ENCODE peak calls at places on chromosome 10, in eight cellular contexts. One of them, this sample, is unnamed.

GRCh38 chr10:73779539-73780197 is 2.2 kb upstream of the CHCHD1 start:
- DNase-seq in NCI-H510A treated with DMSO at 0.1 percent for 48 hours: no peak
- DNase-seq in nephron progenitor cell: no peak
- DNase-seq in H4: no peak
- DNase-seq in spleen: no peak
- DNase-seq in CD4-positive, alpha-beta T cell: no peak
- DNase-seq in stimulated activated naive CD8-positive, alpha-beta T cell treated with anti-CD3 and anti-CD28 coated beads, Interleukin-15, amount 100 ng/mL, for 72 hours: no peak
- DNase-seq in effector CD4-positive, alpha-beta T cell: no peak
- DNase-seq in this sample: no peak

GRCh38 chr10:98047009-98047741 is 16.8 kb upstream of the CRTAC1 start:
- DNase-seq in NCI-H510A treated with DMSO at 0.1 percent for 48 hours: no peak
- DNase-seq in nephron progenitor cell: no peak
- DNase-seq in H4: peak
- DNase-seq in spleen: no peak
- DNase-seq in CD4-positive, alpha-beta T cell: no peak
- DNase-seq in stimulated activated naive CD8-positive, alpha-beta T cell treated with anti-CD3 and anti-CD28 coated beads, Interleukin-15, amount 100 ng/mL, for 72 hours: no peak
- DNase-seq in effector CD4-positive, alpha-beta T cell: no peak
- DNase-seq in this sample: no peak

GRCh38 chr10:20888620-20889337 is 8.3 kb downstream of the NEBL start:
- DNase-seq in NCI-H510A treated with DMSO at 0.1 percent for 48 hours: no peak
- DNase-seq in nephron progenitor cell: no peak
- DNase-seq in H4: no peak
- DNase-seq in spleen: no peak
- DNase-seq in CD4-positive, alpha-beta T cell: no peak
- DNase-seq in stimulated activated naive CD8-positive, alpha-beta T cell treated with anti-CD3 and anti-CD28 coated beads, Interleukin-15, amount 100 ng/mL, for 72 hours: no peak
- DNase-seq in effector CD4-positive, alpha-beta T cell: no peak
- DNase-seq in this sample: no peak

GRCh38 chr10:51342381-51342780 is 268.1 kb downstream of the PRKG1 start:
- DNase-seq in NCI-H510A treated with DMSO at 0.1 percent for 48 hours: no peak
- DNase-seq in nephron progenitor cell: no peak
- DNase-seq in H4: no peak
- DNase-seq in spleen: no peak
- DNase-seq in CD4-positive, alpha-beta T cell: no peak
- DNase-seq in stimulated activated naive CD8-positive, alpha-beta T cell treated with anti-CD3 and anti-CD28 coated beads, Interleukin-15, amount 100 ng/mL, for 72 hours: no peak
- DNase-seq in effector CD4-positive, alpha-beta T cell: no peak
- DNase-seq in this sample: no peak

GRCh38 chr10:125005312-125006187 is 63.6 kb downstream of the ZRANB1 start:
- DNase-seq in NCI-H510A treated with DMSO at 0.1 percent for 48 hours: no peak
- DNase-seq in nephron progenitor cell: no peak
- DNase-seq in H4: no peak
- DNase-seq in spleen: peak
- DNase-seq in CD4-positive, alpha-beta T cell: no peak
- DNase-seq in stimulated activated naive CD8-positive, alpha-beta T cell treated with anti-CD3 and anti-CD28 coated beads, Interleukin-15, amount 100 ng/mL, for 72 hours: no peak
- DNase-seq in effector CD4-positive, alpha-beta T cell: no peak
- DNase-seq in this sample: no peak

GRCh38 chr10:115417585-115418265 is 324.6 kb downstream of the ATRNL1 start:
- DNase-seq in NCI-H510A treated with DMSO at 0.1 percent for 48 hours: peak
- DNase-seq in nephron progenitor cell: peak
- DNase-seq in H4: peak
- DNase-seq in spleen: no peak
- DNase-seq in CD4-positive, alpha-beta T cell: no peak
- DNase-seq in stimulated activated naive CD8-positive, alpha-beta T cell treated with anti-CD3 and anti-CD28 coated beads, Interleukin-15, amount 100 ng/mL, for 72 hours: no peak
- DNase-seq in effector CD4-positive, alpha-beta T cell: no peak
- DNase-seq in this sample: peak

GRCh38 chr10:77566228-77566627 is 71.4 kb downstream of the KCNMA1 start:
- DNase-seq in NCI-H510A treated with DMSO at 0.1 percent for 48 hours: no peak
- DNase-seq in nephron progenitor cell: no peak
- DNase-seq in H4: no peak
- DNase-seq in spleen: no peak
- DNase-seq in CD4-positive, alpha-beta T cell: no peak
- DNase-seq in stimulated activated naive CD8-positive, alpha-beta T cell treated with anti-CD3 and anti-CD28 coated beads, Interleukin-15, amount 100 ng/mL, for 72 hours: no peak
- DNase-seq in effector CD4-positive, alpha-beta T cell: no peak
- DNase-seq in this sample: peak

GRCh38 chr10:75042292-75042974 is 69.0 kb upstream of the SAMD8 start:
- DNase-seq in NCI-H510A treated with DMSO at 0.1 percent for 48 hours: peak
- DNase-seq in nephron progenitor cell: no peak
- DNase-seq in H4: no peak
- DNase-seq in spleen: no peak
- DNase-seq in CD4-positive, alpha-beta T cell: no peak
- DNase-seq in stimulated activated naive CD8-positive, alpha-beta T cell treated with anti-CD3 and anti-CD28 coated beads, Interleukin-15, amount 100 ng/mL, for 72 hours: no peak
- DNase-seq in effector CD4-positive, alpha-beta T cell: no peak
- DNase-seq in this sample: peak

GRCh38 chr10:125002423-125003145 is 60.7 kb downstream of the ZRANB1 start:
- DNase-seq in NCI-H510A treated with DMSO at 0.1 percent for 48 hours: no peak
- DNase-seq in nephron progenitor cell: no peak
- DNase-seq in H4: no peak
- DNase-seq in spleen: peak
- DNase-seq in CD4-positive, alpha-beta T cell: no peak
- DNase-seq in stimulated activated naive CD8-positive, alpha-beta T cell treated with anti-CD3 and anti-CD28 coated beads, Interleukin-15, amount 100 ng/mL, for 72 hours: no peak
- DNase-seq in effector CD4-positive, alpha-beta T cell: no peak
- DNase-seq in this sample: no peak

GRCh38 chr10:43793714-43794113 is 145.0 kb upstream of the ZNF32 start:
- DNase-seq in NCI-H510A treated with DMSO at 0.1 percent for 48 hours: no peak
- DNase-seq in nephron progenitor cell: no peak
- DNase-seq in H4: peak
- DNase-seq in spleen: no peak
- DNase-seq in CD4-positive, alpha-beta T cell: no peak
- DNase-seq in stimulated activated naive CD8-positive, alpha-beta T cell treated with anti-CD3 and anti-CD28 coated beads, Interleukin-15, amount 100 ng/mL, for 72 hours: no peak
- DNase-seq in effector CD4-positive, alpha-beta T cell: no peak
- DNase-seq in this sample: no peak

GRCh38 chr10:110399163-110400094 is 94.7 kb upstream of the SMNDC1 start:
- DNase-seq in NCI-H510A treated with DMSO at 0.1 percent for 48 hours: no peak
- DNase-seq in nephron progenitor cell: no peak
- DNase-seq in H4: peak
- DNase-seq in spleen: no peak
- DNase-seq in CD4-positive, alpha-beta T cell: no peak
- DNase-seq in stimulated activated naive CD8-positive, alpha-beta T cell treated with anti-CD3 and anti-CD28 coated beads, Interleukin-15, amount 100 ng/mL, for 72 hours: no peak
- DNase-seq in effector CD4-positive, alpha-beta T cell: no peak
- DNase-seq in this sample: peak

GRCh38 chr10:47364366-47364765 is 16.2 kb downstream of the RBP3 start:
- DNase-seq in NCI-H510A treated with DMSO at 0.1 percent for 48 hours: peak
- DNase-seq in nephron progenitor cell: no peak
- DNase-seq in H4: no peak
- DNase-seq in spleen: no peak
- DNase-seq in CD4-positive, alpha-beta T cell: no peak
- DNase-seq in stimulated activated naive CD8-positive, alpha-beta T cell treated with anti-CD3 and anti-CD28 coated beads, Interleukin-15, amount 100 ng/mL, for 72 hours: no peak
- DNase-seq in effector CD4-positive, alpha-beta T cell: no peak
- DNase-seq in this sample: no peak

GRCh38 chr10:102312683-102313082 is 67.4 kb downstream of the GBF1 start:
- DNase-seq in NCI-H510A treated with DMSO at 0.1 percent for 48 hours: no peak
- DNase-seq in nephron progenitor cell: no peak
- DNase-seq in H4: no peak
- DNase-seq in spleen: no peak
- DNase-seq in CD4-positive, alpha-beta T cell: no peak
- DNase-seq in stimulated activated naive CD8-positive, alpha-beta T cell treated with anti-CD3 and anti-CD28 coated beads, Interleukin-15, amount 100 ng/mL, for 72 hours: no peak
- DNase-seq in effector CD4-positive, alpha-beta T cell: no peak
- DNase-seq in this sample: no peak

GRCh38 chr10:125260260-125260659 is 99.9 kb upstream of the CTBP2 start:
- DNase-seq in NCI-H510A treated with DMSO at 0.1 percent for 48 hours: no peak
- DNase-seq in nephron progenitor cell: no peak
- DNase-seq in H4: no peak
- DNase-seq in spleen: no peak
- DNase-seq in CD4-positive, alpha-beta T cell: no peak
- DNase-seq in stimulated activated naive CD8-positive, alpha-beta T cell treated with anti-CD3 and anti-CD28 coated beads, Interleukin-15, amount 100 ng/mL, for 72 hours: no peak
- DNase-seq in effector CD4-positive, alpha-beta T cell: no peak
- DNase-seq in this sample: no peak

GRCh38 chr10:8817303-8817702 is 762.8 kb downstream of the GATA3 start:
- DNase-seq in NCI-H510A treated with DMSO at 0.1 percent for 48 hours: no peak
- DNase-seq in nephron progenitor cell: no peak
- DNase-seq in H4: no peak
- DNase-seq in spleen: no peak
- DNase-seq in CD4-positive, alpha-beta T cell: no peak
- DNase-seq in stimulated activated naive CD8-positive, alpha-beta T cell treated with anti-CD3 and anti-CD28 coated beads, Interleukin-15, amount 100 ng/mL, for 72 hours: no peak
- DNase-seq in effector CD4-positive, alpha-beta T cell: no peak
- DNase-seq in this sample: no peak

GRCh38 chr10:93718937-93719725 is 16.7 kb upstream of the FRA10AC1 start:
- DNase-seq in NCI-H510A treated with DMSO at 0.1 percent for 48 hours: no peak
- DNase-seq in nephron progenitor cell: no peak
- DNase-seq in H4: no peak
- DNase-seq in spleen: peak
- DNase-seq in CD4-positive, alpha-beta T cell: no peak
- DNase-seq in stimulated activated naive CD8-positive, alpha-beta T cell treated with anti-CD3 and anti-CD28 coated beads, Interleukin-15, amount 100 ng/mL, for 72 hours: no peak
- DNase-seq in effector CD4-positive, alpha-beta T cell: no peak
- DNase-seq in this sample: no peak

GRCh38 chr10:119139464-119140067 is 25.9 kb downstream of the SFXN4 start:
- DNase-seq in NCI-H510A treated with DMSO at 0.1 percent for 48 hours: peak
- DNase-seq in nephron progenitor cell: peak
- DNase-seq in H4: peak
- DNase-seq in spleen: peak
- DNase-seq in CD4-positive, alpha-beta T cell: peak
- DNase-seq in stimulated activated naive CD8-positive, alpha-beta T cell treated with anti-CD3 and anti-CD28 coated beads, Interleukin-15, amount 100 ng/mL, for 72 hours: peak
- DNase-seq in effector CD4-positive, alpha-beta T cell: peak
- DNase-seq in this sample: peak

GRCh38 chr10:30736685-30737232 is 107.2 kb upstream of the LYZL2 start:
- DNase-seq in NCI-H510A treated with DMSO at 0.1 percent for 48 hours: no peak
- DNase-seq in nephron progenitor cell: no peak
- DNase-seq in H4: peak
- DNase-seq in spleen: no peak
- DNase-seq in CD4-positive, alpha-beta T cell: no peak
- DNase-seq in stimulated activated naive CD8-positive, alpha-beta T cell treated with anti-CD3 and anti-CD28 coated beads, Interleukin-15, amount 100 ng/mL, for 72 hours: peak
- DNase-seq in effector CD4-positive, alpha-beta T cell: no peak
- DNase-seq in this sample: peak

GRCh38 chr10:131127610-131128009 is 183.9 kb downstream of the TCERG1L start:
- DNase-seq in NCI-H510A treated with DMSO at 0.1 percent for 48 hours: peak
- DNase-seq in nephron progenitor cell: no peak
- DNase-seq in H4: no peak
- DNase-seq in spleen: peak
- DNase-seq in CD4-positive, alpha-beta T cell: no peak
- DNase-seq in stimulated activated naive CD8-positive, alpha-beta T cell treated with anti-CD3 and anti-CD28 coated beads, Interleukin-15, amount 100 ng/mL, for 72 hours: no peak
- DNase-seq in effector CD4-positive, alpha-beta T cell: no peak
- DNase-seq in this sample: no peak

GRCh38 chr10:34854147-34854601 is 39.1 kb upstream of the PARD3 start:
- DNase-seq in NCI-H510A treated with DMSO at 0.1 percent for 48 hours: no peak
- DNase-seq in nephron progenitor cell: no peak
- DNase-seq in H4: peak
- DNase-seq in spleen: no peak
- DNase-seq in CD4-positive, alpha-beta T cell: no peak
- DNase-seq in stimulated activated naive CD8-positive, alpha-beta T cell treated with anti-CD3 and anti-CD28 coated beads, Interleukin-15, amount 100 ng/mL, for 72 hours: no peak
- DNase-seq in effector CD4-positive, alpha-beta T cell: no peak
- DNase-seq in this sample: peak

GRCh38 chr10:129703287-129704137 is 236.5 kb downstream of the MGMT start:
- DNase-seq in NCI-H510A treated with DMSO at 0.1 percent for 48 hours: no peak
- DNase-seq in nephron progenitor cell: no peak
- DNase-seq in H4: no peak
- DNase-seq in spleen: no peak
- DNase-seq in CD4-positive, alpha-beta T cell: no peak
- DNase-seq in stimulated activated naive CD8-positive, alpha-beta T cell treated with anti-CD3 and anti-CD28 coated beads, Interleukin-15, amount 100 ng/mL, for 72 hours: no peak
- DNase-seq in effector CD4-positive, alpha-beta T cell: no peak
- DNase-seq in this sample: no peak

GRCh38 chr10:44244745-44245600 is 139.9 kb downstream of the CXCL12 start:
- DNase-seq in NCI-H510A treated with DMSO at 0.1 percent for 48 hours: no peak
- DNase-seq in nephron progenitor cell: no peak
- DNase-seq in H4: no peak
- DNase-seq in spleen: no peak
- DNase-seq in CD4-positive, alpha-beta T cell: no peak
- DNase-seq in stimulated activated naive CD8-positive, alpha-beta T cell treated with anti-CD3 and anti-CD28 coated beads, Interleukin-15, amount 100 ng/mL, for 72 hours: no peak
- DNase-seq in effector CD4-positive, alpha-beta T cell: no peak
- DNase-seq in this sample: no peak

GRCh38 chr10:68471063-68471585 is 649 bp downstream of the DNA2 start:
- DNase-seq in NCI-H510A treated with DMSO at 0.1 percent for 48 hours: no peak
- DNase-seq in nephron progenitor cell: no peak
- DNase-seq in H4: no peak
- DNase-seq in spleen: no peak
- DNase-seq in CD4-positive, alpha-beta T cell: no peak
- DNase-seq in stimulated activated naive CD8-positive, alpha-beta T cell treated with anti-CD3 and anti-CD28 coated beads, Interleukin-15, amount 100 ng/mL, for 72 hours: no peak
- DNase-seq in effector CD4-positive, alpha-beta T cell: no peak
- DNase-seq in this sample: peak

GRCh38 chr10:48469516-48470020 is 135.3 kb downstream of the ARHGAP22 start:
- DNase-seq in NCI-H510A treated with DMSO at 0.1 percent for 48 hours: no peak
- DNase-seq in nephron progenitor cell: no peak
- DNase-seq in H4: no peak
- DNase-seq in spleen: no peak
- DNase-seq in CD4-positive, alpha-beta T cell: no peak
- DNase-seq in stimulated activated naive CD8-positive, alpha-beta T cell treated with anti-CD3 and anti-CD28 coated beads, Interleukin-15, amount 100 ng/mL, for 72 hours: no peak
- DNase-seq in effector CD4-positive, alpha-beta T cell: no peak
- DNase-seq in this sample: no peak